ENCODE peak calls at places on chromosomes 7 and 10, in four cellular contexts. One of them, this sample, is unnamed.
A peak's percentile ranks its signal among the peaks of the same experiment; 100 is the strongest.

GRCh38 chr7:138887085-138887705 is 89.2 kb upstream of the ATP6V0A4 start:
- DNase-seq in gastrocnemius medialis: no peak
- DNase-seq in right lobe of liver: no peak
- DNase-seq in sigmoid colon: no peak
- DNase-seq in this sample: no peak

GRCh38 chr7:134886353-134887057 is 99.8 kb upstream of the AGBL3 start:
- DNase-seq in gastrocnemius medialis: no peak
- DNase-seq in right lobe of liver: no peak
- DNase-seq in sigmoid colon: peak; percentile 86
- DNase-seq in this sample: no peak

GRCh38 chr7:2954433-2954853 is 89.2 kb downstream of the CARD11 start:
- DNase-seq in gastrocnemius medialis: no peak
- DNase-seq in right lobe of liver: no peak
- DNase-seq in sigmoid colon: peak; percentile 42
- DNase-seq in this sample: no peak

GRCh38 chr7:130887182-130888016 is 153.4 kb upstream of the KLF14 start:
- DNase-seq in sigmoid colon: no peak
- DNase-seq in gastrocnemius medialis: peak; percentile 75
- DNase-seq in right lobe of liver: no peak
- DNase-seq in this sample: no peak

GRCh38 chr10:70292016-70292415 is 8.2 kb upstream of the NPFFR1 start:
- DNase-seq in gastrocnemius medialis: no peak
- DNase-seq in right lobe of liver: no peak
- DNase-seq in sigmoid colon: no peak
- DNase-seq in this sample: no peak

GRCh38 chr7:157970744-157971143 is 616.9 kb downstream of the PTPRN2 start:
- DNase-seq in gastrocnemius medialis: no peak
- DNase-seq in sigmoid colon: no peak
- DNase-seq in right lobe of liver: no peak
- DNase-seq in this sample: peak; percentile 5

GRCh38 chr7:155204744-155205367 is 92.8 kb upstream of the INSIG1 start:
- DNase-seq in sigmoid colon: peak; percentile 64
- DNase-seq in right lobe of liver: no peak
- DNase-seq in gastrocnemius medialis: no peak
- DNase-seq in this sample: no peak

GRCh38 chr10:124715479-124715878 is 28.7 kb downstream of the FAM53B start:
- DNase-seq in sigmoid colon: no peak
- DNase-seq in right lobe of liver: no peak
- DNase-seq in gastrocnemius medialis: no peak
- DNase-seq in this sample: no peak

GRCh38 chr10:23693895-23694294 is 255.0 kb downstream of the OTUD1 start:
- DNase-seq in right lobe of liver: no peak
- DNase-seq in sigmoid colon: no peak
- DNase-seq in gastrocnemius medialis: no peak
- DNase-seq in this sample: no peak

GRCh38 chr10:91253300-91253699 is 32.8 kb downstream of the PCGF5 start:
- DNase-seq in gastrocnemius medialis: no peak
- DNase-seq in sigmoid colon: no peak
- DNase-seq in right lobe of liver: no peak
- DNase-seq in this sample: no peak

GRCh38 chr10:84543948-84544347 is 215.6 kb downstream of the CCSER2 start:
- DNase-seq in gastrocnemius medialis: no peak
- DNase-seq in right lobe of liver: no peak
- DNase-seq in sigmoid colon: no peak
- DNase-seq in this sample: no peak

GRCh38 chr10:130048081-130048480 is 62.5 kb downstream of the C10orf143 start:
- DNase-seq in gastrocnemius medialis: no peak
- DNase-seq in right lobe of liver: no peak
- DNase-seq in sigmoid colon: no peak
- DNase-seq in this sample: no peak

GRCh38 chr10:24376731-24377130 is 167.8 kb downstream of the KIAA1217 start:
- DNase-seq in sigmoid colon: no peak
- DNase-seq in right lobe of liver: no peak
- DNase-seq in gastrocnemius medialis: no peak
- DNase-seq in this sample: no peak

GRCh38 chr7:158572000-158572828 is 15.4 kb downstream of the PTPRN2 start:
- DNase-seq in gastrocnemius medialis: no peak
- DNase-seq in right lobe of liver: no peak
- DNase-seq in sigmoid colon: no peak
- DNase-seq in this sample: no peak

GRCh38 chr10:132685121-132685891 is 100.6 kb downstream of the NKX6-2 start:
- DNase-seq in gastrocnemius medialis: peak; percentile 6
- DNase-seq in right lobe of liver: peak; percentile 47
- DNase-seq in sigmoid colon: peak; percentile 72
- DNase-seq in this sample: peak; percentile 37

GRCh38 chr7:72493850-72494661 is 81.9 kb upstream of the CALN1 start:
- DNase-seq in gastrocnemius medialis: no peak
- DNase-seq in right lobe of liver: no peak
- DNase-seq in sigmoid colon: no peak
- DNase-seq in this sample: peak; percentile 64

GRCh38 chr7:156148547-156148946 is 336.3 kb upstream of the SHH start:
- DNase-seq in right lobe of liver: no peak
- DNase-seq in sigmoid colon: no peak
- DNase-seq in gastrocnemius medialis: no peak
- DNase-seq in this sample: no peak

GRCh38 chr10:73159038-73159648 is 8.7 kb downstream of the ECD start:
- DNase-seq in sigmoid colon: no peak
- DNase-seq in gastrocnemius medialis: peak; percentile 50
- DNase-seq in right lobe of liver: no peak
- DNase-seq in this sample: no peak

GRCh38 chr10:26555719-26556368 is 117.7 kb downstream of the APBB1IP start:
- DNase-seq in right lobe of liver: peak; percentile 73
- DNase-seq in gastrocnemius medialis: peak; percentile 64
- DNase-seq in sigmoid colon: peak; percentile 85
- DNase-seq in this sample: peak; percentile 82

GRCh38 chr10:122142652-122143237 is 128.4 kb upstream of the BTBD16 start:
- DNase-seq in right lobe of liver: no peak
- DNase-seq in gastrocnemius medialis: peak; percentile 56
- DNase-seq in sigmoid colon: no peak
- DNase-seq in this sample: no peak

GRCh38 chr7:139108256-139109187 is 998 bp downstream of the ZC3HAV1 start:
- DNase-seq in sigmoid colon: peak; percentile 71
- DNase-seq in right lobe of liver: peak; percentile 62
- DNase-seq in gastrocnemius medialis: no peak
- DNase-seq in this sample: peak; percentile 69

GRCh38 chr7:26668821-26669220 is 195.6 kb downstream of the SKAP2 start:
- DNase-seq in gastrocnemius medialis: no peak
- DNase-seq in sigmoid colon: no peak
- DNase-seq in right lobe of liver: no peak
- DNase-seq in this sample: no peak

GRCh38 chr10:16653223-16653622 is 131.5 kb upstream of the C1QL3 start:
- DNase-seq in gastrocnemius medialis: no peak
- DNase-seq in right lobe of liver: no peak
- DNase-seq in sigmoid colon: no peak
- DNase-seq in this sample: no peak

GRCh38 chr7:151679073-151679708 is 159.5 kb upstream of the RHEB start:
- DNase-seq in right lobe of liver: no peak
- DNase-seq in sigmoid colon: peak; percentile 29
- DNase-seq in gastrocnemius medialis: no peak
- DNase-seq in this sample: peak; percentile 46

GRCh38 chr7:55249332-55249731 is 115.8 kb upstream of the LANCL2 start:
- DNase-seq in gastrocnemius medialis: no peak
- DNase-seq in sigmoid colon: no peak
- DNase-seq in right lobe of liver: no peak
- DNase-seq in this sample: no peak

GRCh38 chr10:79196470-79197461 is 128.0 kb downstream of the ZMIZ1 start:
- DNase-seq in sigmoid colon: peak; percentile 88
- DNase-seq in right lobe of liver: peak; percentile 80
- DNase-seq in gastrocnemius medialis: peak; percentile 57
- DNase-seq in this sample: peak; percentile 83

GRCh38 chr7:156969972-156970420 is 20.5 kb downstream of the NOM1 start:
- DNase-seq in right lobe of liver: no peak
- DNase-seq in sigmoid colon: no peak
- DNase-seq in gastrocnemius medialis: peak; percentile 34
- DNase-seq in this sample: no peak

GRCh38 chr7:104906546-104906945 is 107.5 kb upstream of the KMT2E start:
- DNase-seq in right lobe of liver: no peak
- DNase-seq in sigmoid colon: no peak
- DNase-seq in gastrocnemius medialis: no peak
- DNase-seq in this sample: no peak

GRCh38 chr10:1715821-1716220 is 21.5 kb downstream of the ADARB2 start:
- DNase-seq in gastrocnemius medialis: no peak
- DNase-seq in right lobe of liver: peak; percentile 55
- DNase-seq in sigmoid colon: no peak
- DNase-seq in this sample: no peak

GRCh38 chr7:14836571-14837189 is 65.9 kb downstream of the DGKB start:
- DNase-seq in gastrocnemius medialis: peak; percentile 92
- DNase-seq in right lobe of liver: no peak
- DNase-seq in sigmoid colon: peak; percentile 64
- DNase-seq in this sample: no peak

GRCh38 chr7:149261321-149261828 is 621 bp upstream of the ZNF783 start:
- DNase-seq in gastrocnemius medialis: no peak
- DNase-seq in sigmoid colon: no peak
- DNase-seq in right lobe of liver: no peak
- DNase-seq in this sample: no peak

GRCh38 chr10:102814456-102814871 is 22.7 kb downstream of the CYP17A1 start:
- DNase-seq in sigmoid colon: no peak
- DNase-seq in gastrocnemius medialis: no peak
- DNase-seq in right lobe of liver: no peak
- DNase-seq in this sample: no peak

GRCh38 chr7:42085531-42085930 is 151.5 kb downstream of the GLI3 start:
- DNase-seq in gastrocnemius medialis: no peak
- DNase-seq in sigmoid colon: no peak
- DNase-seq in right lobe of liver: no peak
- DNase-seq in this sample: no peak

GRCh38 chr7:137287651-137288258 is 55.8 kb downstream of the PTN start:
- DNase-seq in gastrocnemius medialis: no peak
- DNase-seq in right lobe of liver: no peak
- DNase-seq in sigmoid colon: no peak
- DNase-seq in this sample: no peak
- TF ChIP-seq CTCF in gastrocnemius medialis: no peak
- TF ChIP-seq CTCF in right lobe of liver: no peak
- TF ChIP-seq CTCF in sigmoid colon: no peak
- TF ChIP-seq CTCF in this sample: no peak

GRCh38 chr10:60660625-60661024 is 117.7 kb upstream of the CDK1 start:
- DNase-seq in right lobe of liver: no peak
- DNase-seq in gastrocnemius medialis: no peak
- DNase-seq in sigmoid colon: no peak
- DNase-seq in this sample: no peak

GRCh38 chr10:60664859-60665258 is 113.4 kb upstream of the CDK1 start:
- DNase-seq in sigmoid colon: no peak
- DNase-seq in gastrocnemius medialis: no peak
- DNase-seq in right lobe of liver: no peak
- DNase-seq in this sample: no peak

GRCh38 chr10:60663850-60664249 is 114.4 kb upstream of the CDK1 start:
- DNase-seq in sigmoid colon: no peak
- DNase-seq in gastrocnemius medialis: no peak
- DNase-seq in right lobe of liver: no peak
- DNase-seq in this sample: no peak

GRCh38 chr10:60661627-60662026 is 116.7 kb upstream of the CDK1 start:
- DNase-seq in gastrocnemius medialis: no peak
- DNase-seq in right lobe of liver: no peak
- DNase-seq in sigmoid colon: no peak
- DNase-seq in this sample: no peak

DNA sequence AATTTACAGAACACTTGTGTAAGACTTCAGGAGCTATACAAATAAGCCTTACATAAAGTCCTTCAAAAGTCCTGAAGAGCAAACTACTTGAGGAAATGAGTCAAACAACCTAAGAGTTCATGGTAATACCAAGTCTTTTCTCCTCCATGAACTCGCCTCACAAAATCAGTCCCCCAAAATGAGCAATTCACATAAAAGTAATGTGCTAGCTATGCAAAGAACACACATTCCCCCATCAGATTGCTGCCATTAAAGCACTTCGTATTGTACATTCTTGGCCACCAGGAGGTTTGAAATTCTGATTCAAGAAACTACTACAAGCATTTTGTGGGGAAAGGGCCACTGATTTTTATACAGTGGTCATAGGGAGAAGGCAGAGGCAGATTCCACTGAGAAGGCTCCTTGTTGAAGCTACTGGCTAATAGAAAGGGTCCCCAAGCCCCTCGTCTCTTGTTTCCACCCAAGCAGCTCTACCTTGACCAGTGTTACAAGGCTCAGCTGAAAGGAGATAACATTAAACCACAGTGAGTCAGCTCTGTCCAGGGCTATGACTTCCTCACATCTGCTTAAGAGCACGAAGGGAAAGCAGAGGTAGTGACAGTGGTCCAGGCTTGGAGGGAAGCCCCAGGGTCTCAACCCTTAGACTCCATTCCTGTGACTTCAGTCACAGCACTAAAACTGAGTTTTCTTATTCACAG is 115.2 kb upstream of the CDK1 start:
- DNase-seq in gastrocnemius medialis: no peak
- DNase-seq in sigmoid colon: no peak
- DNase-seq in right lobe of liver: no peak
- DNase-seq in this sample: no peak
- H3K36me3 ChIP-seq in gastrocnemius medialis: no peaks in the 10 kb centered on the region
- H3K36me3 ChIP-seq in sigmoid colon: no peaks in the 10 kb centered on the region
- H3K36me3 ChIP-seq in right lobe of liver: no peaks in the 10 kb centered on the region
- H3K36me3 ChIP-seq in this sample: no peaks in the 10 kb centered on the region

DNA sequence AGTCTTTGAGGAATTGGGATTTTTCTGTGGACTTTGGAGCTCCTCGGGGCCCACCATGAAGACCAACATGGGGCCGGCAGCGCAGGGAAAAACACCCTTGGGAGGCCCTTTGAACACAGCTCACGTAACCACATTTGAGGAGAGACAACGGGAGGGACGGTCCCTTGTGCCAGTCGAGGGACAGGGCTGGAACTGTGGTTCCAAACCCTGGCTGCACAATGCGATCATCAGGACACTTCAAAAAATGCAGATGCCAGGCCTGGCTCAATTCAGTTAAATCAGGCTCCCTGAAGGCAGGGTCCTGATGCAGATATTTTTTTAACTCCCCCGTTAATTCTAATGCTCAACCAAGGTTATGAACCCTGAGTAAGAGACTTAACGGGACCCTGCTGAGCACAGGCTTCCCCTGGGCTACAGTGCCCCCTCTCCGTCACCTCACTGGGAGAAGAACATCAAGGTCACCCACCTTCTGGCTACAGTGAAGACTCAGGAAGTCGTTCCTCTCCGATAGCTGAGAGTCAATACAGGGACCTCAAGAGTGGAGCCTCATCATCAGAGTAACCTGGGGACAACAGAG is 30.4 kb downstream of the LYZL1 start:
- DNase-seq in gastrocnemius medialis: no peak
- DNase-seq in right lobe of liver: no peak
- DNase-seq in sigmoid colon: no peak
- DNase-seq in this sample: no peak
- TF ChIP-seq POLR2A in gastrocnemius medialis: no peak
- TF ChIP-seq POLR2A in right lobe of liver: no peak
- TF ChIP-seq POLR2A in sigmoid colon: no peak
- TF ChIP-seq POLR2A in this sample: no peak

GRCh38 chr10:95864906-95865813 is 42.6 kb upstream of the CC2D2B start:
- DNase-seq in gastrocnemius medialis: no peak
- DNase-seq in right lobe of liver: no peak
- DNase-seq in sigmoid colon: no peak
- DNase-seq in this sample: no peak
- TF ChIP-seq CTCF in gastrocnemius medialis: no peak
- TF ChIP-seq CTCF in right lobe of liver: peak; percentile 26
- TF ChIP-seq CTCF in sigmoid colon: peak; percentile 51
- TF ChIP-seq CTCF in this sample: peak; percentile 72